ENCODE peak calls at places on chromosomes 11 and 22, in seven cellular contexts. B, V, P, Z, N, C and R are unnamed samples.

GRCh38 chr11:118055966-118056365 is 20.9 kb upstream of the TMPRSS4 start:
- DNase-seq in P (no peak), B (no peak), V (no peak), N (no peak), Z (no peak), C (no peak), R (no peak)

GRCh38 chr22:47928626-47929025 is 1166.2 kb downstream of the TBC1D22A start:
- DNase-seq in Z (no peak), V (no peak), P (no peak), B (no peak), N (no peak), C (no peak), R (no peak)

GRCh38 chr11:128472128-128473110 is 114.9 kb downstream of the ETS1 start:
- DNase-seq in V (no peak), P (no peak), Z (peak; percentile 60), C (no peak), N (peak; percentile 77), B (peak; percentile 67), R (no peak)

GRCh38 chr11:76542436-76542835 is 97.6 kb downstream of the EMSY start:
- DNase-seq in P (no peak), V (no peak), N (peak; percentile 62), Z (no peak), C (no peak), B (peak; percentile 33), R (no peak)

GRCh38 chr11:66192181-66192888 is 76.1 kb upstream of the RAB1B start:
- DNase-seq in V (no peak), B (peak; percentile 40), C (no peak), Z (no peak), N (no peak), P (no peak), R (peak; percentile 24)

GRCh38 chr11:8756201-8756600 is 73.6 kb downstream of the RPL27A start:
- DNase-seq in N (no peak), P (no peak), C (no peak), B (peak; percentile 80), Z (no peak), V (no peak), R (no peak)

GRCh38 chr11:120013325-120014250 is 124.3 kb downstream of the TRIM29 start:
- DNase-seq in C (peak; percentile 37), V (peak; percentile 87), P (peak; percentile 93), B (peak; percentile 63), N (peak; percentile 65), Z (no peak), R (peak; percentile 72)

GRCh38 chr11:35723493-35724284 is 61.1 kb downstream of the TRIM44 start:
- DNase-seq in B (peak; percentile 34), C (no peak), Z (no peak), V (no peak), P (no peak), N (peak; percentile 52), R (no peak)

GRCh38 chr22:17928391-17928790 is 96.0 kb downstream of the MICAL3 start:
- DNase-seq in Z (no peak), N (no peak), P (no peak), C (no peak), V (no peak), B (no peak), R (no peak)

GRCh38 chr11:71201936-71202597 is 50.3 kb downstream of the SHANK2 start:
- DNase-seq in B (no peak), Z (no peak), V (no peak), C (no peak), N (no peak), P (no peak), R (no peak)

GRCh38 chr22:31192513-31192912 is 19.6 kb upstream of the LIMK2 start:
- DNase-seq in V (no peak), Z (no peak), C (no peak), P (no peak), B (peak; percentile 58), N (no peak), R (no peak)

GRCh38 chr11:65743928-65744698 is 23.5 kb upstream of the RNASEH2C start:
- DNase-seq in N (peak; percentile 70), V (peak; percentile 45), C (peak; percentile 62), Z (peak; percentile 62), P (peak; percentile 78), B (peak; percentile 59), R (peak; percentile 46)

GRCh38 chr11:45930031-45930794 is 7.8 kb downstream of the LARGE2 start:
- DNase-seq in P (no peak), V (no peak), B (no peak), N (peak; percentile 7), C (no peak), Z (peak; percentile 83), R (peak; percentile 13)

GRCh38 chr11:74460481-74461154 is 6.7 kb downstream of the KCNE3 start:
- DNase-seq in P (peak; percentile 17), B (peak; percentile 50), C (no peak), Z (no peak), N (peak; percentile 34), V (no peak), R (no peak)

GRCh38 chr11:96049426-96049825 is 125.5 kb upstream of the MTMR2 start:
- DNase-seq in N (peak; percentile 32), C (no peak), P (no peak), Z (no peak), V (no peak), B (peak; percentile 90), R (no peak)

GRCh38 chr11:199004-199581 is 6.2 kb downstream of the SCGB1C1 start:
- DNase-seq in P (no peak), Z (no peak), V (no peak), B (no peak), C (no peak), N (no peak), R (no peak)
- TF ChIP-seq EZH2phosphoT487 in P (no peak), Z (no peak), V (no peak), B (no peak), C (no peak), N (no peak), R (no peak)

DNA sequence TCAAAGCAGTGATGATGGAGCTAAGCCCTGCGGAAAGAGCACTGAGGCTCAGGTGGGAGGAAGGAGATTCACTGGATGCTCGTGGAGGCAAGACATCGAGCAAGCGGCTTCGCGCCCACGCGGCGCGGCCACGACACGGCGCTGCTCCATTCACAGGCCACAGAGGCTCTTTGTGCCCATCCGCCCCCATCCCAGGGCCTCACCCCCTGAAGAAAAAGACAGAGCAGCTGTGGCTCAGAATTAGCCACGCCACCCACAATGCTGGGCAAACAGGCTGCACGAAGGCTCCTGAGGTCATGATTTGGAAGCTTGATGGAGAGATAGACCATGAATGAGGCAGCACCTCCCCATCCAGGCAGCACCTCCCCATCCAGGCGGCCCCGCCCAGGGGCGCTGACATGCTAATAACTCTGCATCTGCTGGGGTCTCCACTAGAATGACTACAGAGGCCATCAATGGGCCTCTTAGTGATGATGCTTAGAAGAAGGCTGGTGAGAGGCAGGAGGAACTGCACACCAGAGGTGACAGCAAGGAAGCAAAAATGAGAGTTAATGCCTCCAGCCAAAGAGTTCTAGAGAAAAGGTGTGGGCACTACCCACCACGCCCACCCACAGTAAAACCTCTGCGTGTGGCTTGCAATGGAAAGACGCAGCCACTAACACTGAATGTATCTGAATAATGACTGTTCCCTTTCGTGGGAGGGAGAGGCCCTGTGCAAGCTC is 43.5 kb downstream of the MYH9 start:
- DNase-seq in P (no peak), N (no peak), B (no peak), C (no peak), V (no peak), Z (no peak), R (no peak)
- H3K4me1 ChIP-seq in P (peaks cover 20% of the 10 kb centered on the region), N (no peaks in the 10 kb centered on the region), B (peaks cover 10% of the 10 kb centered on the region), C (peaks cover 6% of the 10 kb centered on the region), V (peaks cover 13% of the 10 kb centered on the region), Z (peaks cover 12% of the 10 kb centered on the region), R (no peaks in the 10 kb centered on the region)

GRCh38 chr11:64642418-64642735 is 51.4 kb downstream of the SLC22A12 start:
- DNase-seq in Z (no peak), V (no peak), P (no peak), B (no peak), N (no peak), C (no peak), R (no peak)

GRCh38 chr11:64643927-64644326 is 52.9 kb downstream of the SLC22A12 start:
- DNase-seq in V (no peak), B (no peak), C (no peak), P (no peak), N (no peak), Z (no peak), R (no peak)

GRCh38 chr11:64643258-64643881 is 52.4 kb downstream of the SLC22A12 start:
- DNase-seq in V (peak; percentile 86), Z (no peak), C (no peak), N (no peak), P (peak; percentile 87), B (peak; percentile 16), R (peak; percentile 55)

GRCh38 chr11:64641596-64642417 is 50.8 kb downstream of the SLC22A12 start:
- DNase-seq in B (no peak), V (no peak), P (no peak), Z (no peak), N (no peak), C (no peak), R (no peak)

DNA sequence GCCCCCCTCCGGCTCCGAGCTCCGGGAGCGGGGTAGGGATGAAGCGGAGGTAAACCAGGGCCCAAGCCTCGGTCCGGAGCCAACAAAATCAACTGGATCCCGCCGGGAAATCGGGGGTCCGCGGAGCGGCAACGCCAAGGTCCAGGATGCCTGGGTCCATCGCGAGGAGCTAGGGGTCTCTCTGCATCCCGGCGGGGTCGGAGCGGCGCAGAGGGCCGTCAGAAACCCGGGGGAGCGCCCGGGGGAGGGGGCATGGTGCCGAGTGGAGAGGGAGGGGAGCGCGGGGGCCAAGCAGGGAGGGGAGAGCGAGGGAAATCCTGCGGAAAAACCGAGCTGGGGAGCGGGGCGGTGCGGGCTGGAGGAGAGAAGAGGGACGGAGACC is 51.8 kb downstream of the SLC22A12 start:
- DNase-seq in C (no peak), N (no peak), P (no peak), V (peak; percentile 34), B (no peak), Z (no peak), R (no peak)
- TF ChIP-seq EZH2 in C (no peak), N (peak; percentile 43), P (peak; percentile 83), V (peak; percentile 60), B (peak; percentile 10), Z (no peak), R (peak; percentile 91)

GRCh38 chr11:72807021-72807693 is 7.1 kb upstream of the ATG16L2 start:
- DNase-seq in Z (no peak), B (no peak), C (no peak), V (peak; percentile 0), P (no peak), N (peak; percentile 28), R (no peak)

GRCh38 chr11:72807789-72808188 is 6.4 kb upstream of the ATG16L2 start:
- DNase-seq in P (no peak), N (no peak), V (peak; percentile 0), Z (no peak), C (no peak), B (no peak), R (no peak)

GRCh38 chr11:72808415-72808814 is 5.8 kb upstream of the ATG16L2 start:
- DNase-seq in V (peak; percentile 0), C (no peak), P (no peak), Z (no peak), B (peak; percentile 24), N (no peak), R (no peak)

GRCh38 chr11:72802822-72803221 is 9.0 kb upstream of the STARD10 start:
- DNase-seq in Z (no peak), N (no peak), B (no peak), C (no peak), V (no peak), P (no peak), R (no peak)

DNA sequence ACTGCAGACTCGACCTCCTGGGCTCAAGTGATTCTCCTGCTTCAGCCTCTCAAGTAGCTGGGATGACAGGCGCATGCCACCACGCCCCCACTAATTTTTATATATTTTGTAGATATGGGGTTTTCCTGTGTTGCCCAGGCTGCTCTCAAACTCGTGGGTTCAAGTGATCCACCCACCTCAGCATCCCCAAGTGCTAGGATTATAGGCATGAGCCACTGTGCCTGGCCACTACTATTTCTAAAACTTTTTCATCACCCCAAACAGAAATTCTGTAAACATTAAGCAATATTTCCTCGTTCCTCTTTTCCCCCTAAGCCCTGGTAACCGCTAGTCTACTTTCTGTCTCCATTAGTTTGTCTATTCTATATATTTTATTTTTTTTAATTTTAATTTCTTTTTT is 9.0 kb upstream of the ATG16L2 start:
- DNase-seq in P (no peak), Z (no peak), N (no peak), B (no peak), V (no peak), C (no peak), R (no peak)
- TF ChIP-seq EZH2phosphoT487 in P (no peak), Z (no peak), N (no peak), B (no peak), V (no peak), C (no peak), R (no peak)